ENCODE peak calls at places on chromosomes 12 and 14, in five cellular contexts. L is occipital lobe, N is neural crest cell, K is kidney tubule cell, I is upper lobe of right lung. S is an unnamed sample.

GRCh38 chr12:115639667-115640012 is 637.9 kb downstream of the MED13L start:
- DNase-seq in K (no peak), N (no peak), L (no peak), I (no peak), S (no peak)

GRCh38 chr12:110750784-110751461 is 8.2 kb upstream of the PPP1CC start:
- DNase-seq in I (no peak), L (no peak), K (no peak), N (no peak), S (no peak)

GRCh38 chr12:47997321-47997720 is 7.0 kb downstream of the COL2A1 start:
- DNase-seq in L (no peak), N (no peak), K (no peak), I (no peak), S (no peak)

GRCh38 chr14:38662781-38663180 is 406.9 kb upstream of the CLEC14A start:
- DNase-seq in I (peak; percentile 20), L (no peak), N (no peak), K (no peak), S (no peak)

GRCh38 chr12:48489012-48489411 is 6.7 kb downstream of the C12orf54 start:
- DNase-seq in L (no peak), N (no peak), I (no peak), K (peak; percentile 40), S (no peak)

GRCh38 chr12:57522887-57523705 is 472 bp downstream of the MBD6 start:
- DNase-seq in L (no peak), K (peak; percentile 46), I (peak; percentile 89), N (peak; percentile 31), S (no peak)

GRCh38 chr12:68341822-68342221 is 9.7 kb upstream of the MDM1 start:
- DNase-seq in K (no peak), L (no peak), I (no peak), N (no peak), S (no peak)

GRCh38 chr12:127656261-127656660 is 610.7 kb upstream of the TMEM132C start:
- DNase-seq in N (no peak), I (no peak), L (no peak), K (no peak), S (no peak)

GRCh38 chr12:99386907-99387306 is 260.6 kb upstream of the GARIN6 start:
- DNase-seq in L (no peak), K (peak; percentile 50), N (no peak), I (no peak), S (no peak)

GRCh38 chr12:110581951-110582285 is 1.2 kb downstream of the PPTC7 start:
- DNase-seq in N (no peak), I (no peak), L (no peak), K (peak; percentile 18), S (peak; percentile 55)

GRCh38 chr12:505221-505620 is 45.5 kb downstream of the B4GALNT3 start:
- DNase-seq in I (no peak), N (no peak), L (no peak), K (no peak), S (no peak)

GRCh38 chr14:71714225-71714624 is 218.0 kb upstream of the RGS6 start:
- DNase-seq in L (no peak), I (no peak), K (no peak), N (no peak), S (no peak)

GRCh38 chr14:59630281-59630963 is 53.8 kb upstream of the CCDC175 start:
- DNase-seq in L (peak; percentile 55), I (no peak), K (no peak), N (peak; percentile 25), S (peak; percentile 6)

GRCh38 chr14:98665019-98665418 is 607.0 kb downstream of the BCL11B start:
- DNase-seq in I (no peak), N (no peak), K (no peak), L (no peak), S (no peak)

GRCh38 chr12:13523926-13524325 is 327.4 kb downstream of the EMP1 start:
- DNase-seq in K (no peak), I (no peak), N (no peak), L (no peak), S (no peak)

GRCh38 chr12:95583933-95584332 is 32.7 kb upstream of the USP44 start:
- DNase-seq in L (no peak), N (no peak), K (no peak), I (no peak), S (no peak)

GRCh38 chr12:121839106-121839992 is 19.3 kb downstream of the HPD start:
- DNase-seq in N (peak; percentile 100), K (peak; percentile 93), I (peak; percentile 100), L (peak; percentile 91), S (peak; percentile 92)

GRCh38 chr14:64053694-64054669 is 201.2 kb downstream of the SYNE2 start:
- DNase-seq in N (no peak), I (no peak), L (no peak), K (peak; percentile 23), S (no peak)

GRCh38 chr14:104375551-104376201 is 203.9 kb upstream of the C14orf180 start:
- DNase-seq in L (no peak), K (no peak), I (no peak), N (no peak), S (no peak)

GRCh38 chr14:80607430-80608200 is 333.9 kb downstream of the CEP128 start:
- DNase-seq in N (no peak), K (no peak), L (no peak), I (no peak), S (no peak)

GRCh38 chr12:114913871-114914801 is 230.2 kb upstream of the TBX3 start:
- DNase-seq in I (no peak), K (peak; percentile 30), L (no peak), N (no peak), S (no peak)

GRCh38 chr14:52351191-52351560 is 37.1 kb downstream of the PTGER2 start:
- DNase-seq in L (no peak), I (no peak), N (no peak), K (peak; percentile 55), S (no peak)

S was measured in amygdala.